ENCODE peak calls at places on chromosomes 16 and 17, in four cellular contexts. F is GM12878, K is K562, P is HepG2. A is an unnamed sample.

GRCh38 chr17:39705786-39706348 is 6.0 kb downstream of the ERBB2 start:
- DNase-seq in F (no peak), K (no peak), P (no peak), A (no peak)

GRCh38 chr16:53035176-53035942 is 17.3 kb downstream of the CHD9NB start:
- DNase-seq in F (no peak), K (no peak), P (peak), A (no peak)

GRCh38 chr16:23476289-23476688 is 23.3 kb upstream of the COG7 start:
- DNase-seq in F (no peak), K (no peak), P (no peak), A (no peak)

GRCh38 chr16:56675685-56676210 is 6.1 kb downstream of the MT1H start:
- DNase-seq in F (no peak), K (no peak), P (no peak), A (peak)

GRCh38 chr16:67673712-67674580 is 7.3 kb downstream of the C16orf86 start:
- DNase-seq in F (no peak), K (no peak), P (no peak), A (no peak)

GRCh38 chr17:52237151-52237550 is 78.6 kb upstream of the CA10 start:
- DNase-seq in F (no peak), K (no peak), P (no peak), A (no peak)

GRCh38 chr16:53822936-53823529 is 119.1 kb downstream of the FTO start:
- DNase-seq in F (peak), K (no peak), P (no peak), A (no peak)

GRCh38 chr16:4133897-4134372 is 17.7 kb upstream of the ADCY9 start:
- DNase-seq in F (no peak), K (no peak), P (no peak), A (peak)

GRCh38 chr17:28861393-28862203 is 6.8 kb downstream of the ERAL1 start:
- DNase-seq in F (no peak), K (peak), P (no peak), A (peak)

GRCh38 chr16:35730251-35730650 is 2270.8 kb downstream of the TP53TG3F start:
- DNase-seq in F (no peak), K (no peak), P (no peak), A (no peak)

GRCh38 chr17:32523017-32523680 is 36.4 kb downstream of the CDK5R1 start:
- DNase-seq in F (peak), K (no peak), P (no peak), A (no peak)

GRCh38 chr16:12601290-12601900 is 202.3 kb downstream of the CPPED1 start:
- DNase-seq in F (no peak), K (no peak), P (no peak), A (no peak)

GRCh38 chr17:37648555-37648954 is 5.3 kb upstream of the DDX52 start:
- DNase-seq in F (no peak), K (no peak), P (no peak), A (no peak)

GRCh38 chr17:81031571-81032550 is 3.1 kb upstream of the BAIAP2 start:
- DNase-seq in F (no peak), K (no peak), P (no peak), A (no peak)

GRCh38 chr16:2755158-2755557 is 2.7 kb downstream of the SRRM2 start:
- DNase-seq in F (no peak), K (no peak), P (no peak), A (no peak)

GRCh38 chr16:52528393-52529080 is 18.4 kb downstream of the TOX3 start:
- DNase-seq in F (no peak), K (no peak), P (no peak), A (no peak)

GRCh38 chr16:85010931-85011845 is at the start of gene ZDHHC7:
- DNase-seq in F (peak), K (peak), P (peak), A (peak)

GRCh38 chr17:19904924-19905323 is 37.2 kb upstream of the ULK2 start:
- DNase-seq in F (no peak), K (no peak), P (no peak), A (no peak)

GRCh38 chr17:49297141-49297540 is 64.9 kb downstream of the ZNF652 start:
- DNase-seq in F (no peak), K (no peak), P (no peak), A (no peak)

GRCh38 chr17:49291929-49292328 is 61.3 kb upstream of the PHOSPHO1 start:
- DNase-seq in F (no peak), K (no peak), P (no peak), A (no peak)

GRCh38 chr17:49290690-49291326 is 60.2 kb upstream of the PHOSPHO1 start:
- DNase-seq in F (no peak), K (peak), P (peak), A (no peak)

GRCh38 chr17:49292901-49293300 is 62.3 kb upstream of the PHOSPHO1 start:
- DNase-seq in F (no peak), K (no peak), P (no peak), A (no peak)

DNA sequence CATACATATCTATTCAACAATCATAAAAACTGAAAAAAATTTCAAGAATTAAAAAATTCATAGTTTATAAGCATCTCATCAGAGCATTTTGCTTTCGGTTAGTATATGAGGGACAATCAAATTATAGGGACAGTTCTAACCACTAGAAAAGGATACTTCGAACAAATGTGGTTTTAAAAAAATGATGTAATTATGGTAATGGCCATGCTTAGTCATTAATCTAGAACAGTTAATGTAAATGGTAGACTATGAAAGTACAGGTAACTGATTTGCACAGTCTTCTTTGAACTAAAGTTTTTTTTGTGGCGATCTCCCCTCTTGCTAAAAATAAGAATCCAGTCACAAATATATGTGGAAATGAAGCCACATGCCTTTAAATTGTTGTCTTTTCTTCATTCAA is 63.5 kb upstream of the PHOSPHO1 start:
- DNase-seq in F (no peak), K (no peak), P (no peak), A (no peak)
- TF ChIP-seq TCF7 in F (no peak), K (no peak), P (no peak), A (no peak)

GRCh38 chr16:68908000-68908313 is 64.6 kb downstream of the TANGO6 start:
- DNase-seq in F (no peak), K (no peak), P (no peak), A (no peak)
- TF ChIP-seq ESRRA in F (no peak), K (no peak), P (no peak), A (no peak)

DNA sequence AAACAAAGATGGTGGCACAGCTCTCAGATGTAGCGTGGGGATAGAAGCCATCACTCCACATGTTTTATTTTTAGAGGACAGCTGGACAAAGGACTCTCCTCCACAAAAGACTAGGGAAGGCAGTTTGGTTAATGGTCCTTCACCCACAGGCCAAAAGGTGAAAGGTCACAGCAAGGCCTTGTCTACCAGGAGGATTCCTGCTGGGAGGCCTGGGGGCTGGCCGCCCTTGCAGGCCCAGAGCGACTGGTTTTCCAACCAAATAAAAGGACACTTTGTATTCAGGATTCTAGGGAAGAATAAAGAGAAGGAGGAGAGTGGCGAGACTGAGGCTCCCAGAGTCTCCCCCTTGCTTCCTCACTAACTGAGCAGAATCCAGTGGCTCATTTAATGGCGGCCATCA is 94.3 kb downstream of the AXIN2 start:
- DNase-seq in F (no peak), K (no peak), P (no peak), A (no peak)
- TF ChIP-seq TCF7 in F (no peak), K (no peak), P (no peak), A (no peak)

DNA sequence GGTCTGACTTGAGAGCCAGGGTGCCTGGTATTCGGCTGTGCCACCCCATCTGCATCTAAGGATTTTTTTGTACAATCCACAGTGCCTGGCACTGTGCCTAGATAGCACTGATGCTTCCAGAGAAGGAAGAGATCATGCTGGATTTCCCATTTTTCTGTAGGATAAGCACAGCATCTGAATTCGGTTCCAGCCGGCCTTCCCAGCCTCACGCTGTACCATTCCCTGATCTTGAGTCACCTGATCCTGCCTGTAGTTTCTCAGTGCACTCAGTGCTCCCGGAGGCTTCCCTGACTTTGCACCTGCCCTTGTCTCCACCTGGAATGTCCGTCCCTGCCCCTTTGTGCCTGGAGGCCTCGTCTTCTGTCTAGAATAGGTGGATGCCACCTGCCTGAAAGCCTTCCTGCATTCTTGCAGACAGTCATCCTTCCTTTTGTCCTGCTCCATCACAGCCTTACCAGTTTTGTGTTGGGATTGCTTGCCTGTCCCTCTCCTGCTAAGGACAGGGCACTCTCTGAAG is 179.9 kb downstream of the CCDC182 start:
- DNase-seq in F (no peak), K (no peak), P (no peak), A (no peak)
- TF ChIP-seq ESRRA in F (no peak), K (no peak), P (no peak), A (no peak)